ENCODE peak calls at places on chromosomes 7 and 10, in six cellular contexts. X is IMR-90, V is fibroblast of mammary gland, D is activated T-cell treated with anti-CD3 and anti-CD28 coated beads for 48 hours, O is A549, U is H7. W is an unnamed sample.

GRCh38 chr7:133180717-133181116 is 72.2 kb upstream of the EXOC4 start:
- DNase-seq in D (no peak), V (no peak), O (no peak), U (no peak), X (no peak), W (no peak)

GRCh38 chr7:143003393-143004051 is 23.4 kb downstream of the OR9A2 start:
- DNase-seq in V (peak), U (peak), X (peak), D (no peak), O (peak), W (peak)

GRCh38 chr7:50660040-50660829 is 95.0 kb upstream of the DDC start:
- DNase-seq in X (no peak), U (no peak), V (no peak), O (no peak), D (no peak), W (no peak)

GRCh38 chr7:26103541-26104070 is 48.4 kb upstream of the NFE2L3 start:
- DNase-seq in O (no peak), D (no peak), U (no peak), V (no peak), X (no peak), W (no peak)

GRCh38 chr10:7380704-7381241 is 30.1 kb downstream of the SFMBT2 start:
- DNase-seq in U (no peak), X (no peak), V (no peak), D (no peak), O (no peak), W (no peak)

GRCh38 chr7:39709768-39710291 is 86.5 kb downstream of the RALA start:
- DNase-seq in V (peak), D (no peak), X (peak), U (no peak), O (no peak), W (no peak)

GRCh38 chr10:96238889-96239624 is 32.3 kb downstream of the BLNK start:
- DNase-seq in U (no peak), D (no peak), X (no peak), V (no peak), O (no peak), W (no peak)

GRCh38 chr7:4612939-4613841 is 68.9 kb upstream of the FOXK1 start:
- DNase-seq in U (peak), V (peak), D (no peak), O (no peak), X (peak), W (no peak)

GRCh38 chr7:22121702-22122474 is 176.2 kb upstream of the CDCA7L start:
- DNase-seq in O (no peak), U (no peak), D (no peak), V (peak), X (peak), W (no peak)

GRCh38 chr10:44399478-44400451 is 14.9 kb upstream of the CXCL12 start:
- DNase-seq in D (no peak), O (no peak), X (no peak), U (no peak), V (peak), W (no peak)

GRCh38 chr10:33734393-33735110 is 400.1 kb upstream of the NRP1 start:
- DNase-seq in U (no peak), D (no peak), X (no peak), V (peak), O (no peak), W (no peak)

GRCh38 chr7:99729501-99730261 is 5.3 kb downstream of the CYP3A7 start:
- DNase-seq in V (peak), O (no peak), U (no peak), X (no peak), D (no peak), W (peak)

GRCh38 chr10:75622503-75622902 is 191.1 kb downstream of the LRMDA start:
- DNase-seq in U (no peak), V (no peak), O (no peak), D (no peak), X (no peak), W (no peak)

GRCh38 chr7:138417840-138418239 is 42.2 kb upstream of the TRIM24 start:
- DNase-seq in X (no peak), O (no peak), U (no peak), D (no peak), V (no peak), W (peak)

GRCh38 chr7:921071-921461 is 33.4 kb downstream of the ADAP1 start:
- DNase-seq in V (no peak), X (no peak), O (no peak), D (no peak), U (no peak), W (no peak)

GRCh38 chr10:94108200-94108599 is 114.5 kb downstream of the PLCE1 start:
- DNase-seq in V (peak), U (no peak), X (peak), D (no peak), O (no peak), W (no peak)

GRCh38 chr7:121116399-121116798 is 127.9 kb downstream of the CPED1 start:
- DNase-seq in D (no peak), O (no peak), U (no peak), X (no peak), V (no peak), W (no peak)

GRCh38 chr7:34656036-34656435 is 2.0 kb upstream of the NPSR1 start:
- DNase-seq in D (no peak), U (no peak), V (no peak), O (no peak), X (no peak), W (no peak)

GRCh38 chr7:25068814-25069213 is 56.2 kb downstream of the CYCS start:
- DNase-seq in X (no peak), D (no peak), V (peak), O (no peak), U (peak), W (no peak)

GRCh38 chr7:52569151-52569550 is 466.3 kb upstream of the POM121L12 start:
- DNase-seq in U (no peak), V (no peak), X (no peak), D (no peak), O (no peak), W (no peak)

GRCh38 chr7:35261476-35262285 is 7.8 kb upstream of the TBX20 start:
- DNase-seq in D (no peak), V (no peak), U (peak), O (no peak), X (no peak), W (no peak)

GRCh38 chr10:98357208-98357836 is 57.7 kb downstream of the PYROXD2 start:
- DNase-seq in U (no peak), D (no peak), V (peak), O (no peak), X (peak), W (no peak)

GRCh38 chr7:44288811-44289340 is 36.5 kb downstream of the CAMK2B start:
- DNase-seq in V (no peak), X (no peak), D (no peak), O (no peak), U (peak), W (no peak)

GRCh38 chr10:102400061-102400460 is 4.6 kb downstream of the NFKB2 start:
- DNase-seq in U (no peak), D (no peak), X (no peak), O (no peak), V (no peak), W (no peak)

GRCh38 chr7:29442146-29442545 is 121.5 kb upstream of the PRR15 start:
- DNase-seq in D (no peak), X (no peak), O (no peak), V (peak), U (peak), W (no peak)

GRCh38 chr10:32110790-32111189 is 54.6 kb upstream of the KIF5B start:
- DNase-seq in V (no peak), U (no peak), X (no peak), O (no peak), D (no peak), W (no peak)

GRCh38 chr7:122849297-122849696 is 37.0 kb downstream of the CADPS2 start:
- DNase-seq in U (no peak), V (no peak), D (no peak), X (no peak), O (no peak), W (peak)

GRCh38 chr10:373516-374309 is 238.5 kb downstream of the ZMYND11 start:
- DNase-seq in O (no peak), U (no peak), V (peak), D (no peak), X (peak), W (peak)

GRCh38 chr7:139403601-139404000 is 43.9 kb downstream of the LUC7L2 start:
- DNase-seq in U (no peak), O (no peak), V (no peak), X (no peak), D (no peak), W (no peak)

GRCh38 chr7:157482517-157483120 is 145.8 kb downstream of the DNAJB6 start:
- DNase-seq in U (no peak), V (no peak), X (no peak), O (no peak), D (no peak), W (no peak)

GRCh38 chr10:28945959-28946358 is 268.6 kb downstream of the BAMBI start:
- DNase-seq in D (no peak), V (no peak), O (no peak), U (no peak), X (no peak), W (no peak)

GRCh38 chr7:20141666-20142065 is 75.5 kb downstream of the MACC1 start:
- DNase-seq in D (no peak), O (no peak), X (peak), U (no peak), V (no peak), W (no peak)

GRCh38 chr10:131852161-131852822 is 48.5 kb upstream of the PPP2R2D start:
- DNase-seq in D (no peak), V (no peak), X (no peak), O (no peak), U (no peak), W (no peak)